ENCODE peak calls at places on chromosomes 13 and 19, in five cellular contexts. J is fibroblast of lung; N is breast epithelium; K is CD8-positive, alpha-beta T cell; O is AG04450. B is an unnamed sample. For H3K27me3, the result is how much of the 10 kb centered on the place peaks cover.

GRCh38 chr13:20441879-20442278 is 83.8 kb downstream of the CRYL1 start:
- DNase-seq in J (peak), N (no peak), K (no peak), O (peak), B (no peak)

GRCh38 chr13:96968027-96968426 is 26.2 kb downstream of the OXGR1 start:
- DNase-seq in J (no peak), N (no peak), K (no peak), O (no peak), B (no peak)

GRCh38 chr19:48780684-48781391 is 25.5 kb downstream of the FGF21 start:
- DNase-seq in J (peak), N (no peak), K (no peak), O (no peak), B (no peak)

GRCh38 chr13:21058361-21058760 is 3.0 kb downstream of the LATS2 start:
- DNase-seq in J (peak), N (no peak), K (no peak), O (no peak), B (no peak)

GRCh38 chr19:46716013-46716671 is 772 bp downstream of the PRKD2 start:
- DNase-seq in J (no peak), N (no peak), K (no peak), O (no peak), B (no peak)

GRCh38 chr13:111954681-111955411 is 112.1 kb upstream of the SOX1 start:
- DNase-seq in J (no peak), N (no peak), K (no peak), O (no peak), B (no peak)

GRCh38 chr13:39858794-39859193 is 203.3 kb downstream of the COG6 start:
- DNase-seq in J (no peak), N (no peak), K (no peak), O (no peak), B (no peak)

GRCh38 chr19:6800991-6801396 is 28.5 kb downstream of the VAV1 start:
- DNase-seq in J (peak), N (no peak), K (no peak), O (no peak), B (no peak)

GRCh38 chr13:59659981-59660380 is 503.7 kb downstream of the DIAPH3 start:
- DNase-seq in J (no peak), N (no peak), K (no peak), O (no peak), B (no peak)

GRCh38 chr19:12163841-12164240 is 945 bp downstream of the ZNF136 start:
- DNase-seq in J (peak), N (no peak), K (no peak), O (no peak), B (no peak)

GRCh38 chr13:33514362-33514761 is 228.8 kb upstream of the STARD13 start:
- DNase-seq in J (no peak), N (no peak), K (no peak), O (no peak), B (no peak)

GRCh38 chr13:102399791-102400618 is 1.8 kb downstream of the FGF14 start:
- DNase-seq in J (no peak), N (no peak), K (no peak), O (no peak), B (peak)

GRCh38 chr13:40026741-40027140 is 371.3 kb downstream of the COG6 start:
- DNase-seq in J (no peak), N (no peak), K (no peak), O (no peak), B (peak)

GRCh38 chr13:90238433-90238832 is 1109.1 kb upstream of the MIR17HG start:
- DNase-seq in J (peak), N (no peak), K (no peak), O (no peak), B (no peak)

GRCh38 chr19:38739440-38740251 is 4.6 kb downstream of the CAPN12 start:
- DNase-seq in J (no peak), N (no peak), K (no peak), O (no peak), B (peak)

GRCh38 chr13:60032836-60033235 is 130.9 kb downstream of the DIAPH3 start:
- DNase-seq in J (no peak), N (no peak), K (no peak), O (no peak), B (no peak)

GRCh38 chr13:30698023-30698422 is 37.3 kb upstream of the ALOX5AP start:
- DNase-seq in J (peak), N (no peak), K (no peak), O (peak), B (no peak)

GRCh38 chr13:72004975-72005374 is 138.0 kb upstream of the DACH1 start:
- DNase-seq in J (peak), N (no peak), K (no peak), O (no peak), B (no peak)

GRCh38 chr13:52615817-52616216 is 26.4 kb upstream of the HNRNPA1L2 start:
- DNase-seq in J (no peak), N (no peak), K (no peak), O (no peak), B (no peak)

GRCh38 chr13:46679369-46680180 is 117.4 kb downstream of the ESD start:
- DNase-seq in J (peak), N (no peak), K (peak), O (no peak), B (peak)

GRCh38 chr19:872266-872951 is 12.9 kb downstream of the CFD start:
- DNase-seq in J (peak), N (no peak), K (peak), O (no peak), B (peak)

GRCh38 chr19:9528757-9529336 is 9.6 kb downstream of the ZNF426 start:
- DNase-seq in J (peak), N (no peak), K (no peak), O (no peak), B (peak)

GRCh38 chr19:35731779-35732405 is 10.4 kb downstream of the IGFLR1 start:
- DNase-seq in J (no peak), N (no peak), K (no peak), O (no peak), B (no peak)
- H3K27me3 ChIP-seq in J (under half), N (under half), K (under half), O (under half), B (under half)

GRCh38 chr13:22161871-22162270 is 491.0 kb downstream of the FGF9 start:
- DNase-seq in J (no peak), N (no peak), K (no peak), O (no peak), B (peak)

GRCh38 chr13:22168437-22168836 is 497.6 kb downstream of the FGF9 start:
- DNase-seq in J (no peak), N (no peak), K (no peak), O (no peak), B (no peak)

GRCh38 chr13:22162889-22163288 is 492.0 kb downstream of the FGF9 start:
- DNase-seq in J (no peak), N (no peak), K (no peak), O (no peak), B (no peak)
- H3K4me3 ChIP-seq in J (no peak), N (no peak), K (peak), O (no peak), B (peak)

DNA sequence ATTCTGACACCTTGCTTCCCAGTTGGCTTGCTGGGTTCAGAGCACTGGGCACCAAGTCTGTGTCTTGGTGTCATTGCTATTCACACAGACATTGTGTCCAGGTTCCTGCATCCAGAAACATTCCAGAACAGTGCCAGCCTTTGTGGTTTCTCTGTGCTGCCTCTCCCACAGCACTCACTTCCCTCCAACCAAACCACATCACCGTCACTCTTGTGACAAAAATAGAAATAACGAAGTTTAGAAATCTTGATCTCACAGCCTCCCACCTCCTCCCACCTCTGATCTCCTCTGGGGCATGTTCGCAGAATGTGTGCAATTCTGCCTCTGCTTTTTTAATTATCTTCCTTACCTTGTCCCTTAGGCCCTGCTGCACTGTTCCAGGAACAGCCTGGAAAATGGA is 8.8 kb upstream of the SERPINE3 start:
- DNase-seq in J (peak), N (peak), K (no peak), O (no peak), B (no peak)
- H3K27ac ChIP-seq in J (no peak), N (peak), K (no peak), O (no peak), B (no peak)

GRCh38 chr13:99982741-99983400 is 1.3 kb downstream of the ZIC2 start:
- DNase-seq in J (no peak), N (no peak), K (no peak), O (no peak), B (no peak)
- H3K27me3 ChIP-seq in J (half or more), N (under half), K (half or more), O (half or more), B (under half)

GRCh38 chr19:3873151-3873550 is 4.3 kb upstream of the ZFR2 start:
- DNase-seq in J (no peak), N (no peak), K (no peak), O (no peak), B (no peak)

GRCh38 chr19:3866798-3867638 is 1.8 kb downstream of the ZFR2 start:
- DNase-seq in J (no peak), N (no peak), K (no peak), O (no peak), B (no peak)

GRCh38 chr19:3863648-3864047 is 5.2 kb downstream of the ZFR2 start:
- DNase-seq in J (no peak), N (no peak), K (no peak), O (no peak), B (no peak)

GRCh38 chr19:3868770-3869456 is at the start of gene ZFR2:
- DNase-seq in J (no peak), N (no peak), K (no peak), O (no peak), B (no peak)

GRCh38 chr19:3867971-3868769 is 668 bp downstream of the ZFR2 start:
- DNase-seq in J (no peak), N (no peak), K (no peak), O (no peak), B (no peak)
- H3K4me3 ChIP-seq in J (no peak), N (peak), K (no peak), O (no peak), B (no peak)

GRCh38 chr19:10744222-10744847 is 26.5 kb downstream of the DNM2 start:
- DNase-seq in J (no peak), N (no peak), K (no peak), O (no peak), B (no peak)
- H3K27ac ChIP-seq in J (no peak), N (peak), K (no peak), O (peak), B (no peak)